ENCODE peak calls at places on chromosome 16, in six cellular contexts. E is uterus, T is RWPE1, K is A673, P is fibroblast of lung, Y is H9. G is an unnamed sample.

GRCh38 chr16:88527186-88527936 is 42.8 kb upstream of the ZC3H18 start:
- DNase-seq in Y (peak; percentile 81), P (peak; percentile 49), E (peak; percentile 64), K (peak; percentile 49), T (peak; percentile 54), G (peak; percentile 83)

GRCh38 chr16:70694088-70694487 is 8.2 kb upstream of the MTSS2 start:
- DNase-seq in Y (peak; percentile 81), T (peak; percentile 94), P (peak; percentile 85), K (no peak), E (no peak), G (no peak)

GRCh38 chr16:54595636-54596035 is 309.0 kb upstream of the IRX3 start:
- DNase-seq in P (no peak), T (no peak), E (no peak), Y (no peak), K (no peak), G (no peak)

GRCh38 chr16:9256196-9256595 is 164.8 kb downstream of the HAPSTR1 start:
- DNase-seq in K (peak; percentile 46), E (no peak), Y (peak; percentile 85), T (peak; percentile 12), P (no peak), G (no peak)

GRCh38 chr16:87721622-87722565 is 43.9 kb downstream of the KLHDC4 start:
- DNase-seq in P (no peak), E (no peak), K (no peak), Y (no peak), T (no peak), G (no peak)

GRCh38 chr16:47141773-47142468 is 1.8 kb downstream of the NETO2 start:
- DNase-seq in E (peak; percentile 48), Y (peak; percentile 94), P (peak; percentile 83), K (peak; percentile 92), T (peak; percentile 84), G (peak; percentile 84)

GRCh38 chr16:19138601-19139000 is 24.8 kb downstream of the ITPRIPL2 start:
- DNase-seq in E (peak; percentile 79), P (peak; percentile 38), Y (no peak), T (peak; percentile 89), K (peak; percentile 67), G (peak; percentile 86)

GRCh38 chr16:83706394-83706793 is 101.4 kb upstream of the HSBP1 start:
- DNase-seq in E (no peak), T (no peak), K (no peak), P (peak; percentile 87), Y (no peak), G (no peak)

GRCh38 chr16:67183-67791 is 5.1 kb downstream of the RHBDF1 start:
- DNase-seq in E (no peak), Y (no peak), T (no peak), P (no peak), K (no peak), G (no peak)

GRCh38 chr16:84885024-84885910 is 65.5 kb downstream of the CRISPLD2 start:
- DNase-seq in K (no peak), P (peak; percentile 77), T (no peak), Y (peak; percentile 47), E (no peak), G (peak; percentile 71)

GRCh38 chr16:66639091-66639885 is 34.8 kb downstream of the CMTM3 start:
- DNase-seq in T (peak; percentile 50), E (no peak), Y (no peak), K (no peak), P (peak; percentile 80), G (no peak)

GRCh38 chr16:25177831-25178688 is 38.7 kb upstream of the AQP8 start:
- DNase-seq in K (no peak), Y (no peak), T (no peak), E (peak; percentile 27), P (no peak), G (no peak)

GRCh38 chr16:85301171-85301690 is 189.0 kb upstream of the CIBAR2 start:
- DNase-seq in Y (no peak), P (no peak), T (no peak), K (no peak), E (no peak), G (no peak)

GRCh38 chr16:67914758-67915622 is 16.7 kb downstream of the CTRL start:
- DNase-seq in Y (no peak), K (no peak), T (no peak), E (no peak), P (no peak), G (no peak)

GRCh38 chr16:967546-968295 is 3.1 kb downstream of the LMF1 start:
- DNase-seq in P (no peak), T (no peak), Y (no peak), E (no peak), K (no peak), G (no peak)

GRCh38 chr16:9016824-9017223 is 53.1 kb upstream of the USP7 start:
- DNase-seq in K (no peak), T (no peak), P (no peak), Y (no peak), E (no peak), G (no peak)

GRCh38 chr16:23877107-23878070 is 41.6 kb downstream of the PRKCB start:
- DNase-seq in T (no peak), Y (peak; percentile 31), P (no peak), E (no peak), K (peak; percentile 48), G (no peak)

GRCh38 chr16:8848939-8849391 is 19.8 kb downstream of the CARHSP1 start:
- DNase-seq in E (no peak), P (peak; percentile 67), T (peak; percentile 91), K (peak; percentile 56), Y (peak; percentile 22), G (no peak)

GRCh38 chr16:68369697-68370096 is 58.9 kb downstream of the PRMT7 start:
- DNase-seq in K (no peak), E (no peak), Y (no peak), T (no peak), P (no peak), G (no peak)

GRCh38 chr16:11964761-11965539 is at the start of gene TNFRSF17:
- DNase-seq in Y (no peak), T (no peak), P (peak; percentile 12), E (no peak), K (no peak), G (no peak)

GRCh38 chr16:88622866-88623265 is 15.5 kb upstream of the IL17C start:
- DNase-seq in T (no peak), E (no peak), Y (no peak), K (no peak), P (no peak), G (no peak)

GRCh38 chr16:15586716-15587115 is 56.2 kb downstream of the MARF1 start:
- DNase-seq in T (no peak), Y (no peak), E (no peak), K (no peak), P (no peak), G (no peak)

GRCh38 chr16:66605177-66605999 is 884 bp downstream of the CMTM3 start:
- DNase-seq in K (peak; percentile 24), Y (peak; percentile 61), T (peak; percentile 30), E (peak; percentile 69), P (peak; percentile 63), G (no peak)

GRCh38 chr16:81723098-81723723 is 55.9 kb upstream of the PLCG2 start:
- DNase-seq in P (peak; percentile 75), K (peak; percentile 90), T (peak; percentile 75), E (peak; percentile 50), Y (no peak), G (no peak)

GRCh38 chr16:84614914-84615813 is 2.7 kb downstream of the COTL1 start:
- DNase-seq in K (peak; percentile 64), E (no peak), T (no peak), P (no peak), Y (no peak), G (no peak)

GRCh38 chr16:1564325-1564724 is 30.9 kb downstream of the TMEM204 start:
- DNase-seq in Y (no peak), P (no peak), E (no peak), T (no peak), K (no peak), G (no peak)

GRCh38 chr16:56193951-56194726 is 2.9 kb downstream of the GNAO1 start:
- DNase-seq in Y (peak; percentile 93), K (peak; percentile 77), E (peak; percentile 84), P (peak; percentile 69), T (peak; percentile 79), G (peak; percentile 83)

GRCh38 chr16:86722970-86723369 is 144.6 kb downstream of the FOXL1 start:
- DNase-seq in E (no peak), P (no peak), T (no peak), K (no peak), Y (no peak), G (no peak)

GRCh38 chr16:4455951-4456350 is 18.5 kb downstream of the NMRAL1 start:
- DNase-seq in T (no peak), E (no peak), K (no peak), Y (no peak), P (no peak), G (no peak)
- H3K27ac ChIP-seq in T (peak overlapping the region; percentile 31), E (no peak overlapping the region), K (peak overlapping the region; percentile 30), Y (no peak overlapping the region), P (no peak overlapping the region), G (no peak overlapping the region)

DNA sequence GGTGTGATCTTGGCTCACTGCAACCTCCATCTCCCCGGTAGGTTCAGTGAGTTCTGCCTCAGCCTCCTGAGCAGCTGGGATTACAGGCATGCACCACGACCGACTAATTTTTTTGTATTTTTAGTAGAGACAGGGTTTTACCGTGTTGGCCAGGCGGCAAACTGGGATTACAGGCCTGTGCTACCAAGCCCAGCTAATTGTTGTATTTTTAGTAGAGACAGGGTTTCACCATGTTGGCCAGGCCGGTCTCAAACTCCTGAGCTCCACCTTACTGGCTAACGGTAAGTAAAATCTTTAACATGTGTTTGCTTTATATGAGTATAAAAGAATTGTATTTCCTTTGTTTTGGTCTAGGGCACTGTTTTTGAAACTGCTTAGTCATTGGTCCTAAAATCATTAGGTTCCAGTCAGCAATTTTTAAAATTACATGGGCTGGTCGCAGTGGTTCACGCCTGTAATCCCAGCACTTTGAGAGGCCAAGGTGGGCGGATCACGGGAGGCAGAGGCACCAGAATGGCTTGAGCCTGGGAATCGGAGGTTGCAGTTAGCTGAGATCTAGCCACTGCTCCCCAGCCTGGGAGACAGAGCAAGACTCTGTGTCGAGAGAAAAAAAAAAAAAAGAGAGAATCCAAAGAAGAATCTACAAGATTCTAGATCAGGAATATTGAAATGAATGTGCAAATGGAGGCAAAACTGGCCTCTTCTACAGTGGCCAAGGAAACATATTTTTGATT is 3.6 kb downstream of the FLYWCH1 start:
- DNase-seq in K (no peak), Y (no peak), P (no peak), E (no peak), T (no peak), G (no peak)
- H3K27ac ChIP-seq in K (peak overlapping the region; percentile 71), Y (no peak overlapping the region), P (peak overlapping the region; percentile 19), E (no peak overlapping the region), T (peak overlapping the region; percentile 95), G (no peak overlapping the region)

GRCh38 chr16:14436410-14436955 is 193.6 kb downstream of the PARN start:
- DNase-seq in Y (no peak), E (no peak), K (no peak), T (no peak), P (no peak), G (no peak)

GRCh38 chr16:14434860-14435259 is 195.2 kb downstream of the PARN start:
- DNase-seq in P (no peak), E (no peak), T (no peak), Y (peak; percentile 49), K (no peak), G (no peak)
- H3K27ac ChIP-seq in P (no peak overlapping the region), E (no peak overlapping the region), T (no peak overlapping the region), Y (no peak overlapping the region), K (no peak overlapping the region), G (no peak overlapping the region)

DNA sequence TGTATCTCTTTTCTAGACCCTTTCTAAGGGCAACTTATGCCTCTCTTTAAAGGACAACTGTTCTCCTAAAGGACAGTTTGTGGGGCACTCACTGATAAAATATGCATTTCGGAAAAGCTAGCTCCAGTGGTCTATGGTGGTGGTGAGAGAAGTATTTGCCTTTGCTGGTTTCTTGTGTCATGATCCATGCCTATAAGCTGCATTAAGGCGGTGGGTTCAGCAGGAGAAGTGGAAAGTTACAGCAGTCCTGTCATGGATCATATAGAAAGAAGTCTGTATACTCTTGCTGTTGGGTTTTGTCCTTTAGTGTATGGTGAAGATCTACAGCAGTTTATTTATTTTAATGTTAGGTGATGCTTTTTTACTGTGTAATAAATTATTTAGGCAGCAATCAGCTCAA is 563.9 kb upstream of the PSMD7 start:
- DNase-seq in E (no peak), P (no peak), K (no peak), T (no peak), Y (no peak), G (no peak)
- H3K27ac ChIP-seq in E (no peak overlapping the region), P (no peak overlapping the region), K (no peak overlapping the region), T (no peak overlapping the region), Y (no peak overlapping the region), G (no peak overlapping the region)

G was measured in right atrium auricular region.